ENCODE peak calls at places on chromosome 5, in six cellular contexts. J is right lobe of liver, O is thyroid gland, H is neural progenitor cell, Y is natural killer cell, N is PC-3. F is an unnamed sample.

GRCh38 chr5:179150011-179150410 is 89.8 kb downstream of the ZNF354C start:
- DNase-seq in J (no peak), O (no peak), H (no peak), Y (no peak), N (no peak), F (no peak)

GRCh38 chr5:39714036-39714698 is 289.4 kb upstream of the DAB2 start:
- DNase-seq in J (peak; percentile 47), O (peak; percentile 37), H (peak; percentile 52), Y (no peak), N (peak; percentile 96), F (no peak)

GRCh38 chr5:39219433-39219832 is at the start of gene FYB1:
- DNase-seq in J (no peak), O (peak; percentile 17), H (no peak), Y (no peak), N (peak; percentile 94), F (no peak)

GRCh38 chr5:140075371-140075770 is 32.3 kb upstream of the NRG2 start:
- DNase-seq in J (no peak), O (peak; percentile 10), H (no peak), Y (no peak), N (peak; percentile 45), F (no peak)

GRCh38 chr5:148760945-148761638 is 65.3 kb upstream of the ADRB2 start:
- DNase-seq in J (no peak), O (no peak), H (no peak), Y (no peak), N (no peak), F (no peak)

GRCh38 chr5:82019342-82020138 is 47.7 kb downstream of the ATG10 start:
- DNase-seq in J (no peak), O (peak; percentile 32), H (peak; percentile 8), Y (no peak), N (no peak), F (no peak)

GRCh38 chr5:123344819-123345426 is 78.3 kb downstream of the CEP120 start:
- DNase-seq in J (no peak), O (peak; percentile 18), H (peak; percentile 59), Y (no peak), N (peak; percentile 34), F (no peak)

GRCh38 chr5:88503065-88503394 is 234.4 kb upstream of the TMEM161B start:
- DNase-seq in J (no peak), O (no peak), H (no peak), Y (no peak), N (no peak), F (no peak)

GRCh38 chr5:10656176-10656830 is 92.4 kb downstream of the ANKRD33B start:
- DNase-seq in J (peak; percentile 23), O (peak; percentile 55), H (no peak), Y (no peak), N (peak; percentile 80), F (no peak)

GRCh38 chr5:113214026-113214425 is 220.8 kb downstream of the TSSK1B start:
- DNase-seq in J (no peak), O (no peak), H (no peak), Y (no peak), N (no peak), F (no peak)
- TF ChIP-seq CTCF in J (no peak), O (no peak), H (no peak), Y (no peak), N (no peak), F (no peak)

GRCh38 chr5:78964889-78965288 is 20.2 kb downstream of the ARSB start:
- DNase-seq in J (no peak), O (no peak), H (peak; percentile 55), Y (no peak), N (peak; percentile 64), F (no peak)
- TF ChIP-seq CTCF in J (peak; percentile 55), O (peak; percentile 57), H (peak; percentile 57), Y (no peak), N (peak; percentile 68), F (peak; percentile 73)

GRCh38 chr5:35050541-35051126 is 2.9 kb upstream of the AGXT2 start:
- DNase-seq in J (peak; percentile 63), O (no peak), H (no peak), Y (no peak), N (no peak), F (no peak)

GRCh38 chr5:35041251-35041650 is 6.5 kb downstream of the AGXT2 start:
- DNase-seq in J (no peak), O (no peak), H (no peak), Y (no peak), N (no peak), F (no peak)

GRCh38 chr5:35047785-35048404 is at the start of gene AGXT2:
- DNase-seq in J (peak; percentile 64), O (no peak), H (no peak), Y (no peak), N (no peak), F (no peak)

GRCh38 chr5:35048910-35049309 is 1.2 kb upstream of the AGXT2 start:
- DNase-seq in J (no peak), O (peak; percentile 11), H (no peak), Y (no peak), N (no peak), F (no peak)

DNA sequence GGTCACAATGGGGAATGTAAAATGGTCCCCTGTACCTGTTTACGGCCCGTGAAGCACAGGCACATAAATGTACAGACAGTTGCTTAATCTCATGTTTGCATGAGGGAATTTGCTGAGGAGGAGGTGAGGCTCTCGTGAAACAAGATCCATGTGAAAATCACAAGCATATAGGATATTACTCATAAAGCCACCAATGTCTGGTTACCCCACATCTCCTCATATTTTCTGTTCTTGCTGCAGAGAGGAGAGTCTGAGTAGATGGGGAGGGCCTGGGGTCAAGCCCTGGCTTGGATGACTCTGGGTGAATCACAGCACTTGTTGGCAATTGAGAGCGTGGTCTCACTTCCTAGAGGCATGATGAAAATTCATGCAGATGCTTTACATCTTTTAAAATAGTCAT is 995 bp downstream of the AGXT2 start:
- DNase-seq in J (no peak), O (no peak), H (no peak), Y (no peak), N (peak; percentile 94), F (no peak)
- TF ChIP-seq CTCF in J (no peak), O (no peak), H (no peak), Y (no peak), N (no peak), F (no peak)

GRCh38 chr5:95927927-95928723 is 33.5 kb downstream of the ELL2 start:
- DNase-seq in J (no peak), O (no peak), H (no peak), Y (no peak), N (no peak), F (no peak)
- TF ChIP-seq CTCF in J (no peak), O (no peak), H (no peak), Y (no peak), N (no peak), F (no peak)